ENCODE peak calls at places on chromosomes 1 and 21, in five cellular contexts. K, U, B, D and L are unnamed samples.

GRCh38 chr21:33286076-33286475 is 19.9 kb downstream of the IL10RB start:
- DNase-seq in U (no peak), D (no peak), B (no peak), K (no peak), L (no peak)

GRCh38 chr21:15151385-15152103 is 86.7 kb upstream of the NRIP1 start:
- DNase-seq in D (no peak), B (no peak), U (no peak), K (no peak), L (no peak)

GRCh38 chr1:41626616-41627375 is 142.3 kb upstream of the EDN2 start:
- DNase-seq in U (no peak), D (peak; percentile 33), B (peak; percentile 56), K (no peak), L (no peak)

GRCh38 chr1:208039536-208040332 is 128.8 kb upstream of the CD34 start:
- DNase-seq in B (no peak), U (no peak), D (no peak), K (no peak), L (no peak)

GRCh38 chr1:235910357-235911299 is 43.9 kb upstream of the LYST start:
- DNase-seq in D (peak; percentile 52), U (no peak), K (peak; percentile 51), B (peak; percentile 97), L (no peak)

GRCh38 chr1:63368131-63368530 is 704 bp downstream of the ALG6 start:
- DNase-seq in K (no peak), U (no peak), B (peak; percentile 8), D (peak; percentile 30), L (no peak)

GRCh38 chr1:245961137-245961540 is 545.9 kb downstream of the SMYD3 start:
- DNase-seq in K (no peak), U (no peak), D (no peak), B (no peak), L (no peak)

GRCh38 chr1:37472994-37473393 is 1.4 kb upstream of the ZC3H12A start:
- DNase-seq in B (no peak), D (no peak), K (no peak), U (no peak), L (no peak)

GRCh38 chr1:157359309-157360020 is 192.8 kb downstream of the FCRL5 start:
- DNase-seq in U (no peak), K (no peak), D (no peak), B (no peak), L (no peak)

GRCh38 chr1:184513421-184513820 is 126.6 kb downstream of the C1orf21 start:
- DNase-seq in D (no peak), B (no peak), K (no peak), U (no peak), L (no peak)

GRCh38 chr21:41112740-41113692 is 54.9 kb upstream of the BACE2 start:
- DNase-seq in K (peak; percentile 43), U (no peak), B (no peak), D (peak; percentile 6), L (no peak)

GRCh38 chr1:66954208-66954607 is 29.4 kb downstream of the MIER1 start:
- DNase-seq in K (no peak), D (no peak), U (no peak), B (no peak), L (no peak)

GRCh38 chr21:44817914-44818635 is at the start of gene SUMO3:
- DNase-seq in U (peak; percentile 83), B (no peak), K (peak; percentile 72), D (peak; percentile 93), L (peak; percentile 93)

GRCh38 chr1:70034403-70034802 is 171.0 kb downstream of the LRRC40 start:
- DNase-seq in D (no peak), U (no peak), B (no peak), K (no peak), L (no peak)

GRCh38 chr1:234911787-234912186 is 216.8 kb downstream of the TOMM20 start:
- DNase-seq in K (no peak), B (no peak), D (no peak), U (no peak), L (no peak)

GRCh38 chr1:112544011-112544688 is 35.4 kb downstream of the WNT2B start:
- DNase-seq in B (peak; percentile 94), D (no peak), K (no peak), U (no peak), L (no peak)

GRCh38 chr1:20819818-20820217 is 32.7 kb upstream of the HP1BP3 start:
- DNase-seq in K (no peak), B (no peak), D (no peak), U (no peak), L (no peak)

GRCh38 chr1:54788462-54788861 is 12.7 kb downstream of the TTC22 start:
- DNase-seq in K (no peak), U (no peak), B (no peak), D (no peak), L (no peak)

GRCh38 chr21:15741510-15741909 is 11.7 kb downstream of the USP25 start:
- DNase-seq in U (no peak), B (no peak), D (no peak), K (no peak), L (no peak)

GRCh38 chr1:170150921-170151320 is 5.2 kb downstream of the NTMT2 start:
- DNase-seq in B (no peak), U (no peak), D (no peak), K (no peak), L (no peak)

GRCh38 chr1:23594927-23595353 is 35.6 kb upstream of the ID3 start:
- DNase-seq in B (no peak), K (no peak), U (no peak), D (peak; percentile 85), L (no peak)

GRCh38 chr1:41322835-41323234 is 38.4 kb upstream of the FOXO6 start:
- DNase-seq in K (peak; percentile 25), D (peak; percentile 68), B (no peak), U (no peak), L (no peak)

GRCh38 chr1:154621875-154622274 is 13.9 kb upstream of the ADAR start:
- DNase-seq in K (no peak), B (no peak), U (no peak), D (no peak), L (no peak)

GRCh38 chr21:16192900-16193299 is 463.1 kb downstream of the USP25 start:
- DNase-seq in K (no peak), U (no peak), B (peak; percentile 43), D (no peak), L (no peak)

GRCh38 chr1:186655877-186656276 is 24.3 kb downstream of the PTGS2 start:
- DNase-seq in U (no peak), D (peak; percentile 5), K (no peak), B (no peak), L (no peak)

GRCh38 chr1:227490001-227490400 is 73.4 kb upstream of the ZNF678 start:
- DNase-seq in U (no peak), B (no peak), D (no peak), K (no peak), L (no peak)